ENCODE peak calls at places on chromosomes 1 and 21, in five cellular contexts. One of them, this sample, is unnamed.

GRCh38 chr1:25575191-25575590 is 31.8 kb downstream of the LDLRAP1 start:
- DNase-seq in left lung: no peak
- DNase-seq in Kasumi-1: no peak
- DNase-seq in NB4: no peak
- DNase-seq in HCT116: no peak
- DNase-seq in this sample: no peak

GRCh38 chr1:170562644-170563338 is 30.8 kb downstream of the GORAB start:
- DNase-seq in HCT116: peak; percentile 15
- DNase-seq in left lung: no peak
- DNase-seq in NB4: peak; percentile 68
- DNase-seq in Kasumi-1: peak; percentile 21
- DNase-seq in this sample: no peak

GRCh38 chr1:235327559-235328270 is at the start of gene ARID4B:
- DNase-seq in Kasumi-1: no peak
- DNase-seq in left lung: peak; percentile 92
- DNase-seq in NB4: no peak
- DNase-seq in HCT116: no peak
- DNase-seq in this sample: no peak

GRCh38 chr1:65103807-65104206 is 44.2 kb upstream of the AK4 start:
- DNase-seq in Kasumi-1: no peak
- DNase-seq in HCT116: no peak
- DNase-seq in left lung: no peak
- DNase-seq in NB4: no peak
- DNase-seq in this sample: no peak

GRCh38 chr1:30284728-30285460 is 438.5 kb downstream of the MATN1 start:
- DNase-seq in Kasumi-1: no peak
- DNase-seq in left lung: no peak
- DNase-seq in HCT116: no peak
- DNase-seq in NB4: no peak
- DNase-seq in this sample: no peak

GRCh38 chr1:58922302-58923089 is 138.6 kb upstream of the JUN start:
- DNase-seq in Kasumi-1: no peak
- DNase-seq in NB4: no peak
- DNase-seq in left lung: peak; percentile 84
- DNase-seq in HCT116: no peak
- DNase-seq in this sample: no peak

GRCh38 chr1:19765623-19766022 is 34.1 kb downstream of the TMCO4 start:
- DNase-seq in NB4: no peak
- DNase-seq in Kasumi-1: no peak
- DNase-seq in HCT116: peak; percentile 54
- DNase-seq in left lung: no peak
- DNase-seq in this sample: no peak

GRCh38 chr1:22878626-22879025 is 94.0 kb downstream of the LACTBL1 start:
- DNase-seq in left lung: no peak
- DNase-seq in NB4: no peak
- DNase-seq in Kasumi-1: no peak
- DNase-seq in HCT116: no peak
- DNase-seq in this sample: no peak

GRCh38 chr1:6603424-6603850 is 768 bp upstream of the KLHL21 start:
- DNase-seq in left lung: peak; percentile 81
- DNase-seq in HCT116: no peak
- DNase-seq in NB4: peak; percentile 85
- DNase-seq in Kasumi-1: peak; percentile 81
- DNase-seq in this sample: no peak

GRCh38 chr1:8856689-8857412 is 21.6 kb downstream of the ENO1 start:
- DNase-seq in NB4: no peak
- DNase-seq in left lung: no peak
- DNase-seq in HCT116: no peak
- DNase-seq in Kasumi-1: no peak
- DNase-seq in this sample: no peak

GRCh38 chr1:15049067-15049466 is 104.5 kb upstream of the TMEM51 start:
- DNase-seq in left lung: no peak
- DNase-seq in NB4: no peak
- DNase-seq in Kasumi-1: no peak
- DNase-seq in HCT116: no peak
- DNase-seq in this sample: no peak

GRCh38 chr1:22875851-22876250 is 96.8 kb downstream of the LACTBL1 start:
- DNase-seq in Kasumi-1: no peak
- DNase-seq in HCT116: no peak
- DNase-seq in NB4: no peak
- DNase-seq in left lung: no peak
- DNase-seq in this sample: no peak

GRCh38 chr1:212067790-212068189 is 32.2 kb downstream of the DTL start:
- DNase-seq in NB4: no peak
- DNase-seq in left lung: no peak
- DNase-seq in HCT116: no peak
- DNase-seq in Kasumi-1: no peak
- DNase-seq in this sample: no peak

GRCh38 chr1:199918196-199918789 is 109.2 kb upstream of the NR5A2 start:
- DNase-seq in Kasumi-1: no peak
- DNase-seq in HCT116: no peak
- DNase-seq in NB4: no peak
- DNase-seq in left lung: no peak
- DNase-seq in this sample: no peak

GRCh38 chr1:160095382-160096105 is 2.9 kb downstream of the IGSF8 start:
- DNase-seq in Kasumi-1: no peak
- DNase-seq in NB4: no peak
- DNase-seq in left lung: no peak
- DNase-seq in HCT116: no peak
- DNase-seq in this sample: no peak

GRCh38 chr21:43868461-43868860 is 3.4 kb downstream of the AGPAT3 start:
- DNase-seq in Kasumi-1: no peak
- DNase-seq in HCT116: no peak
- DNase-seq in NB4: no peak
- DNase-seq in left lung: peak; percentile 61
- DNase-seq in this sample: no peak

GRCh38 chr1:31663622-31664452 is 19.2 kb upstream of the PEF1 start:
- DNase-seq in Kasumi-1: peak; percentile 25
- DNase-seq in HCT116: peak; percentile 13
- DNase-seq in NB4: peak; percentile 50
- DNase-seq in left lung: no peak
- DNase-seq in this sample: no peak

GRCh38 chr1:182357913-182358312 is 33.7 kb downstream of the GLUL start:
- DNase-seq in left lung: no peak
- DNase-seq in HCT116: no peak
- DNase-seq in NB4: no peak
- DNase-seq in Kasumi-1: no peak
- DNase-seq in this sample: no peak

GRCh38 chr1:234515411-234515810 is 36.4 kb upstream of the TARBP1 start:
- DNase-seq in HCT116: no peak
- DNase-seq in left lung: no peak
- DNase-seq in NB4: no peak
- DNase-seq in Kasumi-1: no peak
- DNase-seq in this sample: no peak

GRCh38 chr1:157141212-157141855 is 3.1 kb upstream of the ETV3 start:
- DNase-seq in NB4: no peak
- DNase-seq in left lung: no peak
- DNase-seq in HCT116: no peak
- DNase-seq in Kasumi-1: no peak
- DNase-seq in this sample: no peak

GRCh38 chr1:214440219-214440965 is 111.0 kb downstream of the PTPN14 start:
- DNase-seq in Kasumi-1: peak; percentile 29
- DNase-seq in HCT116: no peak
- DNase-seq in NB4: peak; percentile 36
- DNase-seq in left lung: no peak
- DNase-seq in this sample: no peak

GRCh38 chr1:5769146-5769545 is 223.1 kb downstream of the NPHP4 start:
- DNase-seq in NB4: no peak
- DNase-seq in left lung: no peak
- DNase-seq in HCT116: no peak
- DNase-seq in Kasumi-1: no peak
- DNase-seq in this sample: no peak

GRCh38 chr1:1430114-1430982 is 5.1 kb upstream of the VWA1 start:
- DNase-seq in HCT116: no peak
- DNase-seq in NB4: no peak
- DNase-seq in Kasumi-1: no peak
- DNase-seq in left lung: peak; percentile 86
- DNase-seq in this sample: no peak

GRCh38 chr1:26280333-26281042 is 602 bp downstream of the SH3BGRL3 start:
- DNase-seq in HCT116: no peak
- DNase-seq in Kasumi-1: peak; percentile 33
- DNase-seq in left lung: no peak
- DNase-seq in NB4: peak; percentile 90
- DNase-seq in this sample: peak; percentile 60

GRCh38 chr1:53641481-53642214 is 97.3 kb downstream of the GLIS1 start:
- DNase-seq in HCT116: no peak
- DNase-seq in Kasumi-1: no peak
- DNase-seq in NB4: no peak
- DNase-seq in left lung: no peak
- DNase-seq in this sample: no peak

GRCh38 chr1:228079601-228080263 is 2.8 kb upstream of the ARF1 start:
- DNase-seq in Kasumi-1: no peak
- DNase-seq in left lung: no peak
- DNase-seq in HCT116: no peak
- DNase-seq in NB4: no peak
- DNase-seq in this sample: no peak

GRCh38 chr1:170555370-170555769 is 23.4 kb downstream of the GORAB start:
- DNase-seq in Kasumi-1: no peak
- DNase-seq in NB4: no peak
- DNase-seq in left lung: no peak
- DNase-seq in HCT116: no peak
- DNase-seq in this sample: no peak

GRCh38 chr1:155504207-155504606 is 58.4 kb downstream of the ASH1L start:
- DNase-seq in NB4: peak; percentile 40
- DNase-seq in HCT116: peak; percentile 24
- DNase-seq in left lung: no peak
- DNase-seq in Kasumi-1: peak; percentile 57
- DNase-seq in this sample: no peak

This sample was measured in GDM1.